ENCODE peak calls at places on chromosomes 13 and 19, in four cellular contexts. B is A549, Y is K562, C is HepG2. Q is an unnamed sample.

GRCh38 chr13:86932935-86933334 is 738.2 kb upstream of the SLITRK5 start:
- DNase-seq in B (no peak), Y (no peak), C (no peak), Q (peak)

GRCh38 chr13:110334256-110334655 is 27.2 kb downstream of the COL4A2 start:
- DNase-seq in B (no peak), Y (no peak), C (no peak), Q (no peak)

GRCh38 chr19:45234089-45234869 is 10.9 kb downstream of the EXOC3L2 start:
- DNase-seq in B (no peak), Y (no peak), C (no peak), Q (peak)

GRCh38 chr13:100484708-100485107 is 103.9 kb downstream of the GGACT start:
- DNase-seq in B (no peak), Y (no peak), C (no peak), Q (no peak)

GRCh38 chr19:6745965-6746364 is 6.5 kb downstream of the TRIP10 start:
- DNase-seq in B (no peak), Y (no peak), C (no peak), Q (no peak)

GRCh38 chr19:42295831-42296525 is 6.0 kb upstream of the PRR19 start:
- DNase-seq in B (peak), Y (peak), C (peak), Q (peak)

GRCh38 chr19:29576761-29577661 is 29.1 kb upstream of the POP4 start:
- DNase-seq in B (no peak), Y (no peak), C (no peak), Q (no peak)

GRCh38 chr19:17775245-17775927 is 19.6 kb upstream of the B3GNT3 start:
- DNase-seq in B (peak), Y (peak), C (peak), Q (peak)

DNA sequence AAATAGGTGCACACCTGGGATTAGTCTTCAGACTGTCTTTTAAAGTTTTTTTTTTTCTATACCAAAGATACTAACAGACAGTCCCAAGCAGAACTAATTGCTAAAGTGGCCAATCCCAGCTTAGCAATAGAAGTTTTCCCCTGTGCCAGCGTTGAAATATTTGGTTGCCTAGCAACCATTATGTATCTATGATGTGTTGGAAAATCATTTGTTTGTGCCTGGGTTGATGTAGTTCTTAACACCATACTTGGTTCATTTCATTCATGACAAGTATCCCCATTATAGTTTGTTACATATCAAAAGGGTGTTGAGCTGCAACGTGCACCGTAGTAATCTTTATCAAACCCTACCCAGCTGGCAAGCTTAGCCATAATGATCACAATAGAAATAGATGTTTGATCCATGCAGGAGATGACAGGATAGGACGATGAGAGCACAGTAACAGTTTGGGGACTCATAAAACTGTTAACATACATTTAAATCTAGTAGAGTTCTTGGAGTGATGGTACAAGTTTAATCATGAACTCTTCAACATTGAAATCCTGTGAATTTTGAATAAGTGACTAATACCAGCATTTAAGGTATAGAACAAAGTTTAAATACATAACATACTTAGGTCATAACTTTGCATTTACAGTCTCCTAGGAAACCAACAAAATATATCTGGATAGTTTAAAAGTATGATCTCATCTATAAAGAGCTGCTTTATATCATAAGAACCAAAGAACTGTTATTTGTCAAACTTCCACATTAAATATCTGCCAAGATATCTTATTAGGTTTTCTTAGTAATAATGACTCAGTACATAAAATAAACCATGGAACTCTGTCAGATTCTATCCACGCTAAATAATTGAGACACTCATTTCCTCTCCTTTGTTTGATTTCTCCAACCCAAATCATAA is 73.4 kb downstream of the MBNL2 start:
- DNase-seq in B (peak), Y (peak), C (no peak), Q (no peak)
- TF ChIP-seq JUN in B (no peak), Y (no peak), C (no peak), Q (no peak)

GRCh38 chr19:55303477-55303876 is 19.7 kb downstream of the BRSK1 start:
- DNase-seq in B (no peak), Y (no peak), C (no peak), Q (no peak)
- TF ChIP-seq NR3C1 in B (no peak), Y (no peak), C (no peak), Q (no peak)

DNA sequence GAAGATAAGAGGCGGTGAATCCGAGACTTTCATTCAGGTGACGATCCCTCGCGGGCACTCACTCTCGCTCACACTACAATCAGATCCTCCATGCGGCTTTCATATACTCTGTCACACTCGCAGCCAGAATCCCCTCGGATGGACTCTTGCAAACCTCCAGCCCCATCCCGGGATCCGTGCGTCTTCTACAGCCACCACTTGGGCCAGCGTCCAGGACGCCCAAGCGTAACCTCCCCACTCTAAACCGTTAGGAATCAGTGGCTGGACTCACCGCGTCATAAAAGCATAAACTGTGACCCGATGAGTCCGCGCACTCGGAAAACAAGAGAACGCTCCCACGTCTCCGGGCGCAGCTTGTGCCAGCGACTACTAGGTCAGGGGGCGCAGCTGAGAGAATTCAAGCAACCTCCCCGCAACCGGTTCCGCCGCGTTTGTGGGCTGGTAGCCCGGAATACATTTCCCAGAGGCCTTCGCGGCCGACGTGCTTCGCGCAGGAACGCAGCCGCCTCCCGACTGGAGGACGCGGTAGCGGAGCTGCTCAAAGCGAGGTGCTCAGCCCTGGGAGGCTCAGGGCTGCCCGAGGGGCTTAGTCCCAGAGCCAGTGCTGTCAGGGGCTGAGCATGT is 27.6 kb downstream of the ZNF607 start:
- DNase-seq in B (no peak), Y (peak), C (peak), Q (peak)
- TF ChIP-seq JUN in B (no peak), Y (no peak), C (no peak), Q (no peak)

DNA sequence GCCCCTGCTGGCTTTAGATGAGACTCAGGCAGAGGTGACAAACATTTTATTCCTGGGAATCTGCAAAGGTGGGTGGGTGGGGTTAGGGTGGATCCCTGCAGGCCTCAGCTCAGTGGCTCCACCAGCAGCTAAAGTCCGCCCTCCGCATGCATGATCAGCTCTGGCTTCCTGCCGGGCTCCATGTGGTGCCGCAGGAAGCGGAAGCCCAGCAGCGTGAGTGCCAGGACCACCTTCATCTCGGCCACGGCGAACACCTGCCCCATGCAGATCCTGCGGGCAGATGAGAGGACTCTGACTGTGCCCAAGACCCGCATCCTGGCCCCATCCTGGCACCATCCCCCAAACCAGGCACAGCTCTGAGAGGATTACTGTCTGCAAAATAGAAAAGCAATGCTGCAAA is 26.3 kb downstream of the CYP4F2 start:
- DNase-seq in B (no peak), Y (peak), C (no peak), Q (peak)
- TF ChIP-seq NR3C1 in B (no peak), Y (no peak), C (no peak), Q (no peak)

DNA sequence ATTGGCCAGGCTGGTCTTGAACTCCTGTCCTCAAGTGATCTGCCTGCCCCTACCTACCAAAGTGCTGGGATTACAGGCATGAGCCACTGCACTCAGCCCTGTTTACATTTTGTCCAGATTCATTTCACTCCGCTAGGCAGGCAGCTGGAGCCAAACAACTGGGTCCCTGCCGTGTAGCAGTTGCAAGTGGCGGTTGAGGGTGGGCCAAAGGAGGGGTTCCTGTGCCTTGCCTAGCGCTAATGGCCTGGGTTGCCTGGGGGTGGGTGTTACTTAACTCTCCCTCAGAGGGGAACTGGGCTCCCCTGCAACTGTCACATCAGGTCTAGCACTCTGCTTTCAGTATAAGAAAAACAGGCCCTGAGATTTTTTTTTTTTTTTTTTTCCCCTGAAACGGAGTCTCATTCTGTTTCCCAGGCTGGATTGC is 7.4 kb downstream of the ACP5 start:
- DNase-seq in B (no peak), Y (no peak), C (no peak), Q (no peak)
- TF ChIP-seq JUN in B (no peak), Y (no peak), C (no peak), Q (no peak)

DNA sequence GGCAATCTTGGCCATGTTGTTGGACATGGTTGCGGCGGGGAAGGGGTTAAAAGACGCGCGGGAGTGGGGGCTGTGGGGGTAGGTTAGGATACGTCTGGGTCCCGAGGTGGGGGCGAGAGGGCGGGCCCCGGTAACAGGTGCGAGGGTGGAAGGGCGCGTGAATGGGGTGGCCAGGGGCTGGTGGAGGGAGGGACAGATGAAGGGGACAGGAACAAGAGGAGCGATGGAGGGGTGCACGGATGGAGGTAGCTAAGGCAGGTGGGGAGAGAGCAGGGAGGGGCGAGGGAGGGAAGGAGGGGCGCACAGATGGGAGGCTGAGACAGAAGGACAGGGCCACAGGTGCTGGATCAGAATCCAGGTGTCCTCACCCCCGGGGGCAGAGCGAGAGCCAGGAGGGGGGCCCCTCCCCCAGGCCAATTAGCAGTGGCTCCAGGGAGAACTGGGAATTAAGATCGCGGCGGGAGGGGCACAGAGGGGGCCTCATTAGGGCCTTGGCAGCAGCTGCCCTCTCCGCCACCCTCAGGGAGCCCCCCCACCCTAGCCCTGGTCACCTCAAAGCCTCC is 1.3 kb downstream of the GNG8 start:
- DNase-seq in B (no peak), Y (no peak), C (no peak), Q (peak)
- TF ChIP-seq NR3C1 in B (no peak), Y (no peak), C (no peak), Q (no peak)

DNA sequence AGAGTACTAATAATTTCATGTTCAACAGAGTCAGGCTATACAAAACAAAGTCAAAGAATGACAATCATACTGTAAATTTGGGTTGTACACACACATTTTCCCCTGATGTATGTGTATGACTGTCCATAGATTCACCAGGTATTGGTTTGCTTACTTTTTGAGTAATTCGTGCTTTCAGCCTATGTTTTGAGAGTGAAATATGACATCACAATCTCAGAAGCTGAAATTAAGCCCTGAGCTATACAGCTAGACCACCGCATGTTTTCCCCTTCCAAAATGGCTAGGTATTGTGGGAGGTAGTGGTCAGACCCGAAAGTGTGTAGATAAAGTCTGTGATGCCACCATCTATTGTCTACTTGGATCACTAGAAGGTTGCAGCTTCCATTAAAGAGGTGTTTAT is 102.8 kb downstream of the KATNAL1 start:
- DNase-seq in B (no peak), Y (no peak), C (no peak), Q (no peak)
- TF ChIP-seq JUN in B (no peak), Y (no peak), C (no peak), Q (no peak)